ENCODE peak calls at places on chromosomes 5 and 9, in four cellular contexts. N is H1, S is K562, B is GM12878. Z is an unnamed sample.
A peak's percentile ranks its signal among the peaks of the same experiment; 100 is the strongest.

GRCh38 chr9:98117984-98118639 is 910 bp downstream of the TRIM14 start:
- DNase-seq in S (peak; percentile 86), N (no peak), B (no peak), Z (peak; percentile 82)

GRCh38 chr5:24621809-24622208 is 23.0 kb downstream of the CDH10 start:
- DNase-seq in N (no peak), S (no peak), B (no peak), Z (no peak)

GRCh38 chr5:149011084-149011483 is 51.8 kb downstream of the SH3TC2 start:
- DNase-seq in B (no peak), N (no peak), S (no peak), Z (no peak)

GRCh38 chr9:75664597-75664996 is 225.9 kb upstream of the PCSK5 start:
- DNase-seq in N (no peak), B (no peak), S (no peak), Z (peak; percentile 15)

GRCh38 chr9:114057161-114057560 is 20.9 kb downstream of the AMBP start:
- DNase-seq in S (no peak), N (no peak), B (no peak), Z (no peak)

GRCh38 chr5:81717221-81717620 is 33.7 kb downstream of the SSBP2 start:
- DNase-seq in B (no peak), S (no peak), N (no peak), Z (no peak)

GRCh38 chr9:129102791-129103594 is 7.6 kb downstream of the CRAT start:
- DNase-seq in B (no peak), S (peak; percentile 77), N (no peak), Z (peak; percentile 61)

GRCh38 chr5:45508155-45508554 is 188.0 kb downstream of the HCN1 start:
- DNase-seq in S (no peak), B (no peak), N (no peak), Z (no peak)

GRCh38 chr5:180113660-180114303 is 42.2 kb upstream of the RNF130 start:
- DNase-seq in S (no peak), B (no peak), N (no peak), Z (no peak)

GRCh38 chr9:12633016-12633765 is 60.0 kb upstream of the TYRP1 start:
- DNase-seq in B (no peak), N (no peak), S (no peak), Z (no peak)

GRCh38 chr5:22649076-22649475 is 204.1 kb downstream of the CDH12 start:
- DNase-seq in B (no peak), N (no peak), S (no peak), Z (no peak)

GRCh38 chr9:121976751-121977150 is 116.4 kb downstream of the TTLL11 start:
- DNase-seq in B (no peak), N (no peak), S (no peak), Z (no peak)

GRCh38 chr5:76818844-76819831 is at the start of gene F2RL1:
- DNase-seq in N (peak; percentile 92), S (peak; percentile 52), B (no peak), Z (peak; percentile 81)

GRCh38 chr9:113995963-113996362 is 82.1 kb downstream of the AMBP start:
- DNase-seq in N (no peak), B (no peak), S (no peak), Z (no peak)

GRCh38 chr5:149203896-149204544 is 62.7 kb downstream of the ABLIM3 start:
- DNase-seq in S (no peak), B (no peak), N (no peak), Z (no peak)

GRCh38 chr9:21607576-21607975 is 125.5 kb upstream of the IFNE start:
- DNase-seq in B (no peak), N (no peak), S (no peak), Z (no peak)

GRCh38 chr9:35051069-35051967 is 21.1 kb downstream of the VCP start:
- DNase-seq in S (peak; percentile 43), N (no peak), B (no peak), Z (peak; percentile 45)

GRCh38 chr9:31854187-31854586 is 530.3 kb upstream of the ACO1 start:
- DNase-seq in S (no peak), N (no peak), B (no peak), Z (no peak)

GRCh38 chr9:31847963-31848362 is 536.5 kb upstream of the ACO1 start:
- DNase-seq in B (no peak), S (no peak), N (no peak), Z (peak; percentile 67)

DNA sequence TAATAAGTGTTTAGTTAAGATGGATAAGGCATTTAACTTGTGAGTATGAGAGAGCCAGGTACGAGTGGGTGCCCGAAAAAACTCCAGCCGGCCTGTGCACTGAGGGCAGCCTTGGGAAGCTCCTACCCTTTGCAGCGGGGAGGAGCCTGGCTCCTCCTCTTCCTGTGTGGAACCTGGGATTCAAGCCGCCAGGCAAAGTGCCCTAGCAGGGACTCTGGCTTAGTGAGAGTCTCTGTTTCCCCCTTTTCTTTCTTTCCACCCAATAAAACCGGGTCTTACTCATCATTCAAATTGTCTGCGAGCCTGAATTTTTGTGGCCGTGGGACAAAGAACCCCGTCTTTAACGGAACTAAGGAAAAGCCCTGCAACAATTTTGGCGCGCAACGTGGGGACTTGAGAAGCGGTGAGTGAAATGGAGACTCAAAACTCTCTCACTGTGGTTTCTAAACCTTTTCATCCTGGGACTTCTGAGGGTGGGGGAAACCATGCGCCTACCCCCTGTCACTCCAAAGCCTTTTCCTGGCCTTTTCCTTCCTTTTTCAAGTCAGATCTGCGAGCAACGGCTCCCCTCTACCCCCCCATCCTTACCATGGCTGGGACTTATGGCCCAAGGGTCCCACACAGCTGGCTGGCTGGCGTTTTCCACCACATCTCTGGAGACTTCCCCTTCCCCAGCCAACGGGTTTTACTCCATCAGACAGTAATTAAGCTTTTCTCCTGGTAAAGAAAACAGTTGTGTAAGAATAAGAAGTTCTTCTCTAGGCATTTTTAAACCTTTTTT is 535.7 kb upstream of the ACO1 start:
- DNase-seq in S (peak; percentile 26), B (no peak), N (no peak), Z (peak; percentile 72)
- TF ChIP-seq HDAC6 in S (no peak), B (no peak), N (no peak), Z (no peak)

GRCh38 chr5:56475689-56476486 is 242.8 kb upstream of the ANKRD55 start:
- DNase-seq in B (no peak), N (no peak), S (no peak), Z (peak; percentile 79)
- H2AFZ ChIP-seq in B (no peak overlapping the region), N (no peak overlapping the region), S (no peak overlapping the region), Z (no peak overlapping the region)

GRCh38 chr9:3783156-3783555 is 257.4 kb upstream of the RFX3 start:
- DNase-seq in N (no peak), B (no peak), S (no peak), Z (no peak)
- TF ChIP-seq HDAC6 in N (no peak), B (no peak), S (no peak), Z (no peak)

GRCh38 chr9:27470291-27470805 is 53.7 kb upstream of the IFNK start:
- DNase-seq in N (no peak), S (no peak), B (no peak), Z (no peak)
- H2AFZ ChIP-seq in N (no peak overlapping the region), S (no peak overlapping the region), B (no peak overlapping the region), Z (no peak overlapping the region)

DNA sequence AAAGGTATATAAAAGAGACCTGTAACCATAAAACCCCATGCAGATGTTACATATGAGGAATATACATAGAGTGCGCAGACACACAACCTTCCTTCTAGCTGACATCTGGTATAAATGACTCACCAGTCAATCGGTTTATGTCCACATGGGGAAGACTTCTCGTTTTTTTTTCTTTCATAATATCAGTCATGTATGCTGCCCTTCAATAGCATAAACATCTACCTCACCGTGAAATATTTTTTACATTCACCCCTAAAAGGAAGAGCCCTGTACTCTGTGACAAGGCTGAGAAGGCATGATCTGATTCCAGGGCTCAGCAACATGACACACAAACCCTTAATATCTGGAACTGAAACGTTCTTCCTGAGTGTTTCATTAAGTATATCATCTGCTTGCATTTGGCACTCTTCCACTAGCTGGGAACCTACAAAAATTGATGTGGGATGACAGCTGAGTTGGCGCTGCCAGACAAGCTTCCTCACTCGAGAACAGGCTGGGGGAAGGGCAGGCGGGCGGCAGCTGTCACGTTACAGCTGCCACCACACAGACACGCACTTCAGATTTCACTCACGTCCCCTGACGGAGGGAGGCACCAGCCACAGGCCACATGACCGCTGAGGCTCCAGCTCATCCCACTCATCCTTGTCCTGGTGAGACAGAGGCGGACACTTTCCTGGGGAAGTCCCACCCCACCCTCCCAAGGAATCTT is 74.2 kb downstream of the SHB start:
- DNase-seq in S (no peak), N (no peak), B (peak; percentile 66), Z (no peak)
- TF ChIP-seq HDAC6 in S (no peak), N (no peak), B (no peak), Z (no peak)

DNA sequence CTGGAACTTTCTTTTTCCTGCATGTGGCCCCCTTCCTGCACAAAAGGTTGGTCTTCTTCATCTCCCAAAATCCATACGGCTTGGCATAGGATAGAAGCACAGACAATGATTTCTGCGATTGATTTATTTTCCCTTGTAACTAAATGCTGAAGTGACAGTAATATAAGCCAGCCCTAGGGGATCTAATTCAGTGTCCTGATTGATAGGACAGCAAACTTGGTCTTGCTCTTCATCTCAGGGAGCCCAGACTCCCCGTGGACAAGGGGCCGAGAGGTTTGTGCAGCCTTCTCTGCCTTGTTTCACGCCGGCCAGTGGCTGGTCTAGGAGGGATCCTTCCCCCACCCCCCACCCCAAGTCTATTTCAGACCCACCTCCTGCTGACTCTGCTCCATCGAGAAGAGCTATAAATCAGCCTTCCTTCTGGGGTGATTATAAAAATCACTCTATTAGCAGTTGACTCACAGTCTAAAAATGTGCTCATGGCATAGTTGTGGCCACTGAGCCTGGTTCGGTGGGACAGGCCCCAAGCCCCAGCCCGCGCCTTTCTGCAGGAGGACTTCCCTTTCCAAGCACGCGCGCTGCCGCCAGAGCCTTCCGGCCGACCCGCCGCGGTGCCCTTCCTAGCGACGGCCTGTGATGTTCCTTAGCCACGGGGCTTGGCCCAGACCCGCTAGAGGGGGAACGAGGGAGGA is 89.8 kb upstream of the COL5A1 start:
- DNase-seq in B (no peak), S (no peak), N (no peak), Z (no peak)
- H2AFZ ChIP-seq in B (no peak overlapping the region), S (no peak overlapping the region), N (no peak overlapping the region), Z (no peak overlapping the region)